ENCODE peak calls at places on chromosomes 13 and 19, in nine cellular contexts. W is uterus, S is heart left ventricle, M is lung, C is GM23248, J is BJ, I is left ventricle myocardium inferior, R is spleen, X is kidney. G is an unnamed sample. For H3K36me3, the result is how much of the 10 kb centered on the place peaks cover.

GRCh38 chr13:62388515-62388914 is 972.9 kb upstream of the PCDH20 start:
- DNase-seq in W (no peak), S (no peak), M (no peak), C (no peak), J (no peak), I (no peak), R (no peak), X (no peak), G (no peak)

GRCh38 chr19:5828661-5829566 is 10.6 kb downstream of the FUT6 start:
- DNase-seq in W (peak), S (peak), M (no peak), C (peak), J (no peak), I (peak), R (no peak), X (no peak), G (peak)

GRCh38 chr19:48290341-48290922 is 20.6 kb downstream of the ZNF114 start:
- DNase-seq in W (peak), S (no peak), M (no peak), C (peak), J (no peak), I (no peak), R (no peak), X (no peak), G (no peak)

GRCh38 chr19:47497821-47498520 is 14.0 kb upstream of the KPTN start:
- DNase-seq in W (no peak), S (no peak), M (no peak), C (no peak), J (no peak), I (no peak), R (no peak), X (no peak), G (no peak)

GRCh38 chr13:33318037-33318436 is 32.5 kb upstream of the STARD13 start:
- DNase-seq in W (no peak), S (no peak), M (no peak), C (peak), J (no peak), I (no peak), R (no peak), X (no peak), G (no peak)

GRCh38 chr13:97348569-97349100 is 85.3 kb upstream of the RAP2A start:
- DNase-seq in W (no peak), S (no peak), M (no peak), C (no peak), J (no peak), I (no peak), R (no peak), X (no peak), G (no peak)

GRCh38 chr13:33454844-33455256 is 169.3 kb upstream of the STARD13 start:
- DNase-seq in W (no peak), S (no peak), M (no peak), C (peak), J (peak), I (no peak), R (no peak), X (no peak), G (no peak)

GRCh38 chr19:16001481-16002312 is 52.9 kb downstream of the OR10H4 start:
- DNase-seq in W (no peak), S (no peak), M (no peak), C (peak), J (no peak), I (no peak), R (no peak), X (no peak), G (no peak)

GRCh38 chr13:30388401-30389283 is 33.7 kb upstream of the UBE2L5 start:
- DNase-seq in W (peak), S (no peak), M (no peak), C (peak), J (no peak), I (no peak), R (no peak), X (no peak), G (no peak)

GRCh38 chr13:87810391-87810801 is 139.2 kb downstream of the SLITRK5 start:
- DNase-seq in W (no peak), S (no peak), M (no peak), C (no peak), J (no peak), I (no peak), R (peak), X (peak), G (no peak)

GRCh38 chr19:43634877-43635560 is 4.6 kb downstream of the CADM4 start:
- DNase-seq in W (no peak), S (no peak), M (no peak), C (peak), J (no peak), I (no peak), R (no peak), X (no peak), G (no peak)

GRCh38 chr19:56201973-56202372 is at the start of gene ZSCAN5C:
- DNase-seq in W (no peak), S (no peak), M (no peak), C (no peak), J (no peak), I (no peak), R (no peak), X (no peak), G (no peak)

GRCh38 chr19:17402982-17403855 is 2.2 kb downstream of the BST2 start:
- DNase-seq in W (no peak), S (no peak), M (no peak), C (peak), J (no peak), I (no peak), R (no peak), X (no peak), G (no peak)

GRCh38 chr19:29603308-29603707 is 2.8 kb upstream of the POP4 start:
- DNase-seq in W (no peak), S (no peak), M (no peak), C (no peak), J (no peak), I (no peak), R (peak), X (no peak), G (no peak)

GRCh38 chr13:39538826-39539555 is 64.0 kb downstream of the LHFPL6 start:
- DNase-seq in W (no peak), S (no peak), M (no peak), C (peak), J (no peak), I (no peak), R (no peak), X (no peak), G (no peak)

GRCh38 chr19:42325896-42326771 is 699 bp downstream of the MEGF8 start:
- DNase-seq in W (no peak), S (no peak), M (no peak), C (peak), J (no peak), I (peak), R (peak), X (no peak), G (peak)

GRCh38 chr19:45782162-45782623 is at the start of gene DMPK:
- DNase-seq in W (peak), S (peak), M (no peak), C (peak), J (no peak), I (peak), R (no peak), X (peak), G (no peak)

DNA sequence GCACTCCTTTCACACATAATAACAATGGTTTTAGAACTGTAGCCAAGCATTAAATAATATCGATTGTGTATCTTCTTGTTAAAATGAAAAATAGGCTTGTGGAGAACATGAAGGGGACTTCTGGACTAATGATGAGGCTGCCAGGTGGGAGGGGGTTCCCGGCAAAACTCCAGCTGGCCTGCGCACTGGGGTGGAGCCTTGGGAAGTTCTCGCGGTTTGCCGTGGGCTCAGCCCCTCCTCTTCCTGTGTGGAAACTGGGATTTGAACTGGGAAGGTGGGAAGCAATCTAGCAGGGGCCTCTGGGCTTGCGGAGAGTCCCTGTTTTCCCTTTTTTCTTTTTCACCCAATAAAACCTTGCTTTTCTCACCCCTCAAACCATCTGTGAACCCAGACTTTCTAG is 113.7 kb upstream of the SLITRK1 start:
- DNase-seq in W (no peak), S (no peak), M (no peak), C (no peak), J (no peak), I (no peak), R (no peak), X (no peak), G (no peak)
- H3K36me3 ChIP-seq in W (under half), S (under half), M (under half), C (under half), J (under half), I (under half), R (under half), X (under half), G (under half)

DNA sequence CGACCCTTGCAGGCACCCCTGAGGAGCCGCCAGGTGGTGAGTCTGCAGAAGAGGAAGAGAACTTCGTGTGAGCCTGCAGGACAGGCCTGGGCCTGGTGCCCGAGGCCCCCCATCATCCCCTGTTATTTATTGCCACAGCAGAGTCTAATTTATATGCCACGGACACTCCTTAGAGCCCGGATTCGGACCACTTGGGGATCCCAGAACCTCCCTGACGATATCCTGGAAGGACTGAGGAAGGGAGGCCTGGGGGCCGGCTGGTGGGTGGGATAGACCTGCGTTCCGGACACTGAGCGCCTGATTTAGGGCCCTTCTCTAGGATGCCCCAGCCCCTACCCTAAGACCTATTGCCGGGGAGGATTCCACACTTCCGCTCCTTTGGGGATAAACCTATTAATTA is 5.4 kb downstream of the FSTL3 start:
- DNase-seq in W (no peak), S (no peak), M (no peak), C (no peak), J (no peak), I (no peak), R (no peak), X (peak), G (no peak)
- H3K4me3 ChIP-seq in W (no peak), S (no peak), M (no peak), C (no peak), J (no peak), I (no peak), R (no peak), X (no peak), G (no peak)

GRCh38 chr13:42211704-42212103 is 60.2 kb upstream of the AKAP11 start:
- DNase-seq in W (no peak), S (no peak), M (no peak), C (peak), J (peak), I (no peak), R (no peak), X (no peak), G (no peak)

GRCh38 chr13:42215578-42216421 is 56.2 kb upstream of the AKAP11 start:
- DNase-seq in W (no peak), S (no peak), M (no peak), C (peak), J (no peak), I (no peak), R (no peak), X (no peak), G (no peak)

GRCh38 chr13:42216422-42216735 is 55.6 kb upstream of the AKAP11 start:
- DNase-seq in W (no peak), S (no peak), M (no peak), C (no peak), J (no peak), I (no peak), R (no peak), X (no peak), G (no peak)

GRCh38 chr13:42218576-42218975 is 53.4 kb upstream of the AKAP11 start:
- DNase-seq in W (no peak), S (no peak), M (no peak), C (peak), J (no peak), I (no peak), R (no peak), X (no peak), G (no peak)

GRCh38 chr13:42214445-42214844 is 57.5 kb upstream of the AKAP11 start:
- DNase-seq in W (no peak), S (no peak), M (no peak), C (no peak), J (no peak), I (no peak), R (no peak), X (no peak), G (no peak)
- H3K36me3 ChIP-seq in W (under half), S (under half), M (under half), C (under half), J (under half), I (under half), R (under half), X (under half), G (half or more)

DNA sequence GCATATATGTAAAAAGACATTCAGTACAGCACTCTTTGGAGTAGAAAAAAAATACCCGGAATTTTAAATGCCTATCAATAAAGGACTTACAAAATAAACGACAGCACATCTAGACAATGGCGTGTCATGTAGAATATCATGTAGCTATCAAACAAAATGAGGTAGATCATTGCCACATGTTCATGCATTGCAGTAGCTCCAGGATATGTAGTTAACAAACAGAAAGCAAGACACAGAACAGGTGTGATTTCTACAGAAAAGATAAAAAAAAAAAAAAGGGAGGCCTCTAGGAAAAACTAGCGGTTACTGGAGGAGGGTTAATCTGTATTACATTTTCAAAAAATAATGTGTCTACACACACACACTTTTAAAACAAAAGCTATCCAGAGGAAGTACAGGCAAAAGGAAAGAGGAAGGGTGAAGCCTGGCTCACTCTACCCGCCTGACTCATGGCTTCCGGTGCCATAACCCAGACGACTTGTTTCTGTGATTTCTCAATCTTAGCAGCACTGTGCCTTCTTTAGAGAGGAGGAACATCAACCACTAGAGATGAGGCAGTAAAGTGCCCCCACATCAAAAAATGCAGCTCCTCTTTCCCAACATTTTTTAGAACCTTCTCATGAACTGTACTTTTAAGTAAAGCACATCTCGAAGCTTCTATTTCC is 6.9 kb downstream of the KCTD12 start:
- DNase-seq in W (peak), S (peak), M (peak), C (peak), J (no peak), I (peak), R (peak), X (peak), G (peak)
- H3K4me3 ChIP-seq in W (no peak), S (peak), M (no peak), C (peak), J (no peak), I (peak), R (no peak), X (no peak), G (no peak)

GRCh38 chr19:32647361-32647760 is 27.6 kb downstream of the ANKRD27 start:
- DNase-seq in W (no peak), S (no peak), M (no peak), C (no peak), J (no peak), I (no peak), R (no peak), X (no peak), G (no peak)

GRCh38 chr19:32646556-32646955 is 28.4 kb downstream of the ANKRD27 start:
- DNase-seq in W (no peak), S (no peak), M (no peak), C (no peak), J (no peak), I (no peak), R (no peak), X (no peak), G (no peak)

GRCh38 chr19:32637480-32637879 is 37.5 kb downstream of the ANKRD27 start:
- DNase-seq in W (no peak), S (no peak), M (no peak), C (no peak), J (no peak), I (no peak), R (no peak), X (no peak), G (no peak)

GRCh38 chr19:32638625-32639024 is 36.4 kb downstream of the ANKRD27 start:
- DNase-seq in W (no peak), S (no peak), M (no peak), C (no peak), J (no peak), I (no peak), R (no peak), X (no peak), G (no peak)

GRCh38 chr19:32642771-32643170 is 32.2 kb downstream of the ANKRD27 start:
- DNase-seq in W (no peak), S (no peak), M (no peak), C (no peak), J (no peak), I (no peak), R (peak), X (no peak), G (no peak)
- H3K36me3 ChIP-seq in W (under half), S (under half), M (under half), C (under half), J (under half), I (half or more), R (half or more), X (under half), G (half or more)

GRCh38 chr13:113124211-113125025 is 1.8 kb downstream of the F10 start:
- DNase-seq in W (no peak), S (no peak), M (no peak), C (no peak), J (no peak), I (no peak), R (peak), X (peak), G (no peak)

GRCh38 chr13:113129921-113130750 is 7.5 kb downstream of the F10 start:
- DNase-seq in W (no peak), S (peak), M (no peak), C (no peak), J (no peak), I (no peak), R (peak), X (peak), G (peak)

GRCh38 chr13:113126265-113127150 is 3.9 kb downstream of the F10 start:
- DNase-seq in W (no peak), S (peak), M (no peak), C (no peak), J (no peak), I (no peak), R (peak), X (peak), G (no peak)

GRCh38 chr13:113125506-113126264 is 3.1 kb downstream of the F10 start:
- DNase-seq in W (no peak), S (peak), M (no peak), C (no peak), J (no peak), I (no peak), R (peak), X (peak), G (no peak)

GRCh38 chr13:113129480-113129879 is 6.9 kb downstream of the F10 start:
- DNase-seq in W (no peak), S (no peak), M (no peak), C (no peak), J (no peak), I (no peak), R (peak), X (peak), G (no peak)
- H3K4me3 ChIP-seq in W (no peak), S (peak), M (no peak), C (no peak), J (no peak), I (peak), R (peak), X (no peak), G (no peak)

GRCh38 chr13:111168116-111168515 is 53.0 kb downstream of the ARHGEF7 start:
- DNase-seq in W (no peak), S (no peak), M (no peak), C (no peak), J (no peak), I (no peak), R (no peak), X (no peak), G (no peak)

GRCh38 chr13:111167290-111167689 is 52.2 kb downstream of the ARHGEF7 start:
- DNase-seq in W (no peak), S (no peak), M (no peak), C (no peak), J (no peak), I (no peak), R (no peak), X (no peak), G (no peak)

GRCh38 chr13:111165611-111166010 is 50.5 kb downstream of the ARHGEF7 start:
- DNase-seq in W (no peak), S (no peak), M (no peak), C (no peak), J (no peak), I (no peak), R (no peak), X (no peak), G (no peak)

GRCh38 chr13:111165189-111165588 is 50.1 kb downstream of the ARHGEF7 start:
- DNase-seq in W (no peak), S (no peak), M (no peak), C (no peak), J (no peak), I (no peak), R (no peak), X (no peak), G (no peak)

DNA sequence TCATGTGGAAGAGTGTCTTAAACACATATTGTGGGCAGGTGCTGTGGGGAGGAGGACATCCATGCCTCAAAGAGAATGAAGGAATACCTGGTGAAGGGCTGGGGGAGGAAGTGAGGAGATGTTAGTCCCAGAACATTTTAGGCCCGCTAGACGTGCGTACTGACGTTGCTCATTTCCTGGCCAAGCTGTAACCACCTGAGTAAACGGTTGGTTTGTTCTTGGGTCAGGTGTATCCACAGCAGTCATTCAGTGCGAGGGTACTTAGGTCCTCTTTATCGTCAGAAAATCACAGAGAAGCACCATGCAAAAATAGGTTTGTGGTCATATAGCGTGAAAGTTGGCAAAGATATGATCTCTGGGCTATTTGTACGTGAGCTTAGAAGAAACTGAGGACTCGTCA is 51.8 kb downstream of the ARHGEF7 start:
- DNase-seq in W (no peak), S (no peak), M (no peak), C (no peak), J (no peak), I (no peak), R (no peak), X (no peak), G (no peak)
- H3K36me3 ChIP-seq in W (under half), S (under half), M (under half), C (under half), J (under half), I (under half), R (under half), X (under half), G (under half)

GRCh38 chr13:41460930-41461329 is 3.6 kb downstream of the RGCC start:
- DNase-seq in W (no peak), S (no peak), M (no peak), C (no peak), J (no peak), I (no peak), R (no peak), X (no peak), G (no peak)
- H3K4me3 ChIP-seq in W (no peak), S (peak), M (no peak), C (no peak), J (no peak), I (peak), R (no peak), X (no peak), G (no peak)

GRCh38 chr19:36067681-36068080 is 13.0 kb downstream of the WDR62 start:
- DNase-seq in W (no peak), S (no peak), M (no peak), C (no peak), J (no peak), I (no peak), R (no peak), X (no peak), G (no peak)
- H3K36me3 ChIP-seq in W (under half), S (under half), M (under half), C (under half), J (under half), I (under half), R (under half), X (under half), G (under half)